ENCODE peak calls at places on chromosomes 16 and 17, in seven cellular contexts. O, Y, P, D, N, R and E are unnamed samples.
A peak's percentile ranks its signal among the peaks of the same experiment; 100 is the strongest.

GRCh38 chr17:47967607-47968252 is 3.2 kb upstream of the CDK5RAP3 start:
- DNase-seq in O (peak; percentile 34), Y (no peak), P (peak; percentile 90), D (no peak), N (peak; percentile 74), R (peak; percentile 66), E (peak; percentile 32)

GRCh38 chr17:56902350-56902749 is 11.5 kb downstream of the TRIM25 start:
- DNase-seq in O (peak; percentile 24), Y (no peak), P (peak; percentile 51), D (peak; percentile 81), N (no peak), R (peak; percentile 60), E (no peak)

GRCh38 chr16:81621496-81621895 is 157.6 kb upstream of the PLCG2 start:
- DNase-seq in O (no peak), Y (no peak), P (no peak), D (no peak), N (no peak), R (no peak), E (no peak)

GRCh38 chr17:15649861-15650391 is 30.4 kb upstream of the FBXW10B start:
- DNase-seq in O (no peak), Y (peak; percentile 55), P (peak; percentile 59), D (no peak), N (no peak), R (peak; percentile 81), E (peak; percentile 18)

GRCh38 chr17:62696256-62696655 is 68.8 kb downstream of the MRC2 start:
- DNase-seq in O (no peak), Y (no peak), P (no peak), D (no peak), N (no peak), R (no peak), E (no peak)

GRCh38 chr16:65769055-65769465 is 597.4 kb upstream of the CDH5 start:
- DNase-seq in O (no peak), Y (no peak), P (no peak), D (no peak), N (no peak), R (no peak), E (no peak)

GRCh38 chr17:73096866-73097265 is 4.4 kb upstream of the SLC39A11 start:
- DNase-seq in O (no peak), Y (peak; percentile 36), P (peak; percentile 3), D (no peak), N (no peak), R (no peak), E (no peak)

GRCh38 chr17:36661047-36661666 is 59.8 kb downstream of the MRM1 start:
- DNase-seq in O (no peak), Y (no peak), P (no peak), D (no peak), N (no peak), R (no peak), E (no peak)

GRCh38 chr17:51005768-51006167 is 114.9 kb downstream of the SPAG9 start:
- DNase-seq in O (no peak), Y (no peak), P (no peak), D (no peak), N (no peak), R (no peak), E (no peak)

GRCh38 chr17:58344047-58344790 is 7.8 kb downstream of the SUPT4H1 start:
- DNase-seq in O (no peak), Y (no peak), P (no peak), D (no peak), N (no peak), R (no peak), E (no peak)

GRCh38 chr17:55660171-55660886 is 62.3 kb downstream of the TMEM100 start:
- DNase-seq in O (no peak), Y (no peak), P (peak; percentile 18), D (no peak), N (no peak), R (peak; percentile 46), E (no peak)

GRCh38 chr17:21186399-21187187 is 27.4 kb downstream of the TMEM11 start:
- DNase-seq in O (no peak), Y (no peak), P (no peak), D (no peak), N (peak; percentile 15), R (no peak), E (no peak)

GRCh38 chr16:83002351-83003334 is 375.9 kb downstream of the CDH13 start:
- DNase-seq in O (no peak), Y (no peak), P (peak; percentile 39), D (no peak), N (no peak), R (peak; percentile 29), E (no peak)

GRCh38 chr16:53224932-53225533 is 170.2 kb downstream of the CHD9 start:
- DNase-seq in O (no peak), Y (no peak), P (peak; percentile 62), D (no peak), N (no peak), R (peak; percentile 30), E (no peak)

GRCh38 chr16:3444032-3444388 is 530 bp downstream of the NAA60 start:
- DNase-seq in O (peak; percentile 33), Y (no peak), P (peak; percentile 86), D (no peak), N (no peak), R (peak; percentile 80), E (peak; percentile 37)

GRCh38 chr16:82042841-82043240 is 7.8 kb downstream of the HSD17B2 start:
- DNase-seq in O (no peak), Y (no peak), P (no peak), D (no peak), N (no peak), R (peak; percentile 30), E (peak; percentile 40)

GRCh38 chr17:2871720-2872119 is 75.5 kb downstream of the RAP1GAP2 start:
- DNase-seq in O (no peak), Y (no peak), P (no peak), D (no peak), N (no peak), R (no peak), E (no peak)

GRCh38 chr16:5024632-5025031 is 9.1 kb downstream of the NAGPA start:
- DNase-seq in O (no peak), Y (no peak), P (peak; percentile 42), D (no peak), N (no peak), R (peak; percentile 12), E (no peak)

GRCh38 chr17:31308372-31308905 is 5.4 kb downstream of the EVI2B start:
- DNase-seq in O (no peak), Y (no peak), P (no peak), D (no peak), N (no peak), R (no peak), E (no peak)

GRCh38 chr16:87970206-87970605 is 19.0 kb downstream of the BANP start:
- DNase-seq in O (no peak), Y (no peak), P (peak; percentile 61), D (peak; percentile 41), N (no peak), R (peak; percentile 52), E (peak; percentile 86)

GRCh38 chr17:29760279-29760721 is 137.6 kb upstream of the CORO6 start:
- DNase-seq in O (no peak), Y (no peak), P (peak; percentile 52), D (no peak), N (no peak), R (peak; percentile 52), E (no peak)

GRCh38 chr17:11130367-11130766 is 110.6 kb upstream of the SHISA6 start:
- DNase-seq in O (no peak), Y (no peak), P (no peak), D (no peak), N (no peak), R (no peak), E (no peak)

GRCh38 chr17:49741009-49741691 is 22.8 kb downstream of the FAM117A start:
- DNase-seq in O (no peak), Y (no peak), P (peak; percentile 23), D (no peak), N (no peak), R (no peak), E (no peak)

GRCh38 chr17:49745175-49746139 is 18.5 kb downstream of the FAM117A start:
- DNase-seq in O (no peak), Y (no peak), P (no peak), D (no peak), N (no peak), R (no peak), E (no peak)

GRCh38 chr17:49741692-49742076 is 22.2 kb downstream of the FAM117A start:
- DNase-seq in O (no peak), Y (no peak), P (no peak), D (no peak), N (no peak), R (no peak), E (no peak)

GRCh38 chr17:49739662-49740271 is 24.2 kb downstream of the FAM117A start:
- DNase-seq in O (no peak), Y (peak; percentile 86), P (peak; percentile 59), D (no peak), N (peak; percentile 86), R (no peak), E (no peak)

GRCh38 chr17:49742256-49742655 is 21.7 kb downstream of the FAM117A start:
- DNase-seq in O (no peak), Y (no peak), P (peak; percentile 9), D (no peak), N (no peak), R (peak; percentile 14), E (no peak)
- H3K4me3 ChIP-seq in O (no peak overlapping the region), Y (no peak overlapping the region), P (no peak overlapping the region), D (no peak overlapping the region), N (no peak overlapping the region), R (no peak overlapping the region), E (no peak overlapping the region)

GRCh38 chr16:1036121-1036520 is 36.4 kb upstream of the SSTR5 start:
- DNase-seq in O (no peak), Y (no peak), P (no peak), D (no peak), N (no peak), R (no peak), E (no peak)
- H3K4me3 ChIP-seq in O (no peak overlapping the region), Y (no peak overlapping the region), P (no peak overlapping the region), D (no peak overlapping the region), N (no peak overlapping the region), R (no peak overlapping the region), E (no peak overlapping the region)

GRCh38 chr16:85436207-85436606 is 176.9 kb upstream of the GSE1 start:
- DNase-seq in O (no peak), Y (no peak), P (no peak), D (no peak), N (no peak), R (no peak), E (no peak)

GRCh38 chr16:85436636-85437160 is 176.4 kb upstream of the GSE1 start:
- DNase-seq in O (no peak), Y (no peak), P (no peak), D (no peak), N (peak; percentile 90), R (no peak), E (no peak)

GRCh38 chr16:85435298-85435697 is 177.8 kb upstream of the GSE1 start:
- DNase-seq in O (no peak), Y (no peak), P (no peak), D (no peak), N (no peak), R (no peak), E (no peak)

GRCh38 chr16:85438981-85439639 is 174.0 kb upstream of the GSE1 start:
- DNase-seq in O (no peak), Y (no peak), P (no peak), D (no peak), N (no peak), R (no peak), E (no peak)

GRCh38 chr16:85437161-85438052 is 175.7 kb upstream of the GSE1 start:
- DNase-seq in O (no peak), Y (no peak), P (no peak), D (no peak), N (peak; percentile 81), R (no peak), E (no peak)
- H3K4me3 ChIP-seq in O (no peak overlapping the region), Y (peak overlapping the region; percentile 13), P (no peak overlapping the region), D (no peak overlapping the region), N (peak overlapping the region; percentile 14), R (no peak overlapping the region), E (no peak overlapping the region)

GRCh38 chr17:19975601-19976000 is 2.0 kb downstream of the AKAP10 start:
- DNase-seq in O (no peak), Y (no peak), P (no peak), D (no peak), N (no peak), R (no peak), E (no peak)
- H3K4me3 ChIP-seq in O (no peak overlapping the region), Y (no peak overlapping the region), P (no peak overlapping the region), D (no peak overlapping the region), N (no peak overlapping the region), R (peak overlapping the region; percentile 99), E (no peak overlapping the region)